ENCODE peak calls at places on chromosomes 7 and 10, in nine cellular contexts. One of them, this sample, is unnamed.
A peak's percentile ranks its signal among the peaks of the same experiment; 100 is the strongest.

GRCh38 chr7:50978633-50979215 is 196.0 kb upstream of the GRB10 start:
- DNase-seq in tibial artery: no peak
- DNase-seq in BE2C: no peak
- DNase-seq in Peyer's patch: no peak
- DNase-seq in A549: peak; percentile 36
- DNase-seq in GM23248: peak; percentile 8
- DNase-seq in tibial nerve: no peak
- DNase-seq in K562: no peak
- DNase-seq in testis: no peak
- DNase-seq in this sample: no peak

GRCh38 chr10:34764347-34764991 is 50.6 kb downstream of the PARD3 start:
- DNase-seq in Peyer's patch: no peak
- DNase-seq in tibial nerve: no peak
- DNase-seq in GM23248: no peak
- DNase-seq in testis: no peak
- DNase-seq in A549: no peak
- DNase-seq in BE2C: no peak
- DNase-seq in K562: no peak
- DNase-seq in tibial artery: no peak
- DNase-seq in this sample: no peak

GRCh38 chr7:128459394-128459878 is 3.8 kb downstream of the HILPDA start:
- DNase-seq in K562: peak; percentile 85
- DNase-seq in BE2C: peak; percentile 70
- DNase-seq in tibial nerve: peak; percentile 60
- DNase-seq in tibial artery: peak; percentile 79
- DNase-seq in GM23248: peak; percentile 81
- DNase-seq in A549: peak; percentile 82
- DNase-seq in testis: peak; percentile 85
- DNase-seq in Peyer's patch: peak; percentile 54
- DNase-seq in this sample: peak; percentile 51

GRCh38 chr7:30778246-30779025 is 7.2 kb downstream of the MINDY4 start:
- DNase-seq in BE2C: no peak
- DNase-seq in tibial nerve: no peak
- DNase-seq in GM23248: peak; percentile 30
- DNase-seq in K562: no peak
- DNase-seq in A549: no peak
- DNase-seq in Peyer's patch: no peak
- DNase-seq in testis: no peak
- DNase-seq in tibial artery: no peak
- DNase-seq in this sample: no peak

GRCh38 chr7:46468753-46469356 is 547.8 kb upstream of the IGFBP3 start:
- DNase-seq in K562: peak; percentile 8
- DNase-seq in GM23248: peak; percentile 40
- DNase-seq in tibial artery: no peak
- DNase-seq in tibial nerve: no peak
- DNase-seq in testis: peak; percentile 14
- DNase-seq in Peyer's patch: no peak
- DNase-seq in A549: no peak
- DNase-seq in BE2C: peak; percentile 15
- DNase-seq in this sample: no peak

GRCh38 chr7:98617051-98617959 is at the start of gene NPTX2:
- DNase-seq in A549: no peak
- DNase-seq in K562: no peak
- DNase-seq in GM23248: peak; percentile 42
- DNase-seq in Peyer's patch: peak; percentile 70
- DNase-seq in tibial nerve: no peak
- DNase-seq in BE2C: peak; percentile 75
- DNase-seq in testis: peak; percentile 93
- DNase-seq in tibial artery: peak; percentile 76
- DNase-seq in this sample: peak; percentile 87

GRCh38 chr10:85614981-85615380 is 751.6 kb downstream of the GRID1 start:
- DNase-seq in K562: no peak
- DNase-seq in BE2C: no peak
- DNase-seq in tibial nerve: no peak
- DNase-seq in Peyer's patch: no peak
- DNase-seq in A549: no peak
- DNase-seq in testis: no peak
- DNase-seq in tibial artery: no peak
- DNase-seq in GM23248: no peak
- DNase-seq in this sample: no peak

GRCh38 chr7:155002411-155003214 is at the start of gene PAXIP1:
- DNase-seq in K562: peak; percentile 94
- DNase-seq in GM23248: peak; percentile 64
- DNase-seq in Peyer's patch: peak; percentile 68
- DNase-seq in BE2C: peak; percentile 72
- DNase-seq in A549: peak; percentile 24
- DNase-seq in tibial artery: peak; percentile 66
- DNase-seq in testis: peak; percentile 40
- DNase-seq in tibial nerve: no peak
- DNase-seq in this sample: peak; percentile 86

GRCh38 chr7:33710608-33711007 is 194.7 kb upstream of the BMPER start:
- DNase-seq in K562: no peak
- DNase-seq in tibial artery: no peak
- DNase-seq in BE2C: no peak
- DNase-seq in GM23248: peak; percentile 58
- DNase-seq in testis: no peak
- DNase-seq in Peyer's patch: no peak
- DNase-seq in A549: no peak
- DNase-seq in tibial nerve: no peak
- DNase-seq in this sample: no peak

GRCh38 chr7:134120405-134120804 is 6.7 kb upstream of the LRGUK start:
- DNase-seq in tibial nerve: no peak
- DNase-seq in GM23248: no peak
- DNase-seq in BE2C: no peak
- DNase-seq in tibial artery: no peak
- DNase-seq in testis: no peak
- DNase-seq in K562: no peak
- DNase-seq in A549: no peak
- DNase-seq in Peyer's patch: no peak
- DNase-seq in this sample: no peak

GRCh38 chr10:130255777-130256176 is 119.6 kb downstream of the GLRX3 start:
- DNase-seq in tibial artery: no peak
- DNase-seq in K562: no peak
- DNase-seq in testis: no peak
- DNase-seq in BE2C: no peak
- DNase-seq in tibial nerve: no peak
- DNase-seq in Peyer's patch: no peak
- DNase-seq in GM23248: no peak
- DNase-seq in A549: no peak
- DNase-seq in this sample: no peak
- H3K9me3 ChIP-seq in tibial artery: no peaks in the 10 kb centered on the region
- H3K9me3 ChIP-seq in K562: no peaks in the 10 kb centered on the region
- H3K9me3 ChIP-seq in testis: no peaks in the 10 kb centered on the region
- H3K9me3 ChIP-seq in BE2C: no peaks in the 10 kb centered on the region
- H3K9me3 ChIP-seq in tibial nerve: peaks cover 7% of the 10 kb centered on the region
- H3K9me3 ChIP-seq in Peyer's patch: no peaks in the 10 kb centered on the region
- H3K9me3 ChIP-seq in GM23248: no peaks in the 10 kb centered on the region
- H3K9me3 ChIP-seq in A549: no peaks in the 10 kb centered on the region
- H3K9me3 ChIP-seq in this sample: no peaks in the 10 kb centered on the region

GRCh38 chr7:1537631-1538412 is 7.3 kb downstream of the MAFK start:
- DNase-seq in K562: peak; percentile 92
- DNase-seq in Peyer's patch: peak; percentile 74
- DNase-seq in testis: peak; percentile 95
- DNase-seq in tibial nerve: peak; percentile 93
- DNase-seq in GM23248: peak; percentile 91
- DNase-seq in BE2C: peak; percentile 86
- DNase-seq in tibial artery: peak; percentile 99
- DNase-seq in A549: peak; percentile 86
- DNase-seq in this sample: peak; percentile 99

GRCh38 chr7:1536768-1537630 is 6.5 kb downstream of the MAFK start:
- DNase-seq in GM23248: peak; percentile 100
- DNase-seq in K562: peak; percentile 71
- DNase-seq in A549: peak; percentile 90
- DNase-seq in Peyer's patch: peak; percentile 89
- DNase-seq in BE2C: peak; percentile 79
- DNase-seq in tibial artery: peak; percentile 99
- DNase-seq in tibial nerve: peak; percentile 92
- DNase-seq in testis: peak; percentile 96
- DNase-seq in this sample: peak; percentile 99

GRCh38 chr7:1535100-1535458 is 4.6 kb downstream of the MAFK start:
- DNase-seq in tibial artery: no peak
- DNase-seq in BE2C: no peak
- DNase-seq in Peyer's patch: no peak
- DNase-seq in testis: no peak
- DNase-seq in GM23248: no peak
- DNase-seq in A549: no peak
- DNase-seq in tibial nerve: no peak
- DNase-seq in K562: no peak
- DNase-seq in this sample: no peak

GRCh38 chr7:1535695-1536094 is 5.2 kb downstream of the MAFK start:
- DNase-seq in tibial artery: peak; percentile 73
- DNase-seq in testis: no peak
- DNase-seq in GM23248: no peak
- DNase-seq in BE2C: no peak
- DNase-seq in K562: no peak
- DNase-seq in Peyer's patch: no peak
- DNase-seq in tibial nerve: no peak
- DNase-seq in A549: no peak
- DNase-seq in this sample: no peak

DNA sequence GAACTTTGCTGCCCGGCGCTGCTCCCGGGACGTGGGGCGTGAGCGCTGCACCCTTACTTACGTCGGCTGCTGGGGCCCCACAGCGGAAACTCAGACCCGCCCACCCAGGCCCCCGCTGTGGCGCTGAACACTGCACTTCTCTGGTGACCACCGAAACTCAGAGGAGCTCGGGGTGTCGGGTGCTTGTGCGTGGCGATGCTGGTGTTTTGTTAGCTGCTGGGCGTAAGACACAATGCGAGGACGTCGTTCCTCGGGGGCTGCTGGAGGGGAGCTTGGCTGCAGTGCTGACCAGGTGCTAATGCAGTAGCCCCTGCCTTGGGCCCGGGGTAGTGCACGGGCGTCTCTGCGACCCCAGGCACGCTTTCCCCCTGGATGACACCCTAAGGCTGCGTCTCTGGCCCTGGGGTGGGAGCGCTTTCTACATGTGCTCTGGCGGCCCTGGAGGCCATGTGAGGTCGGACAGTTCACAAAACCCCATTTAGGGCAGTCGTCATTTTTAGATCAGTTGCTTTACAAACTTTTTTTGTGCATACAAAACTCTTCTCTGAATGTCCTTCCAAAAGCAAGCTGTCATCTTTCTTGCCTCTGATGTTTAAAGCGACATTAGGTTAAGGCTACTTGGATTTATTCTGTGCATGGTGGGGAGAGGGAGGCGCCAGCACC is 5.7 kb downstream of the MAFK start:
- DNase-seq in BE2C: no peak
- DNase-seq in K562: no peak
- DNase-seq in A549: no peak
- DNase-seq in Peyer's patch: no peak
- DNase-seq in tibial artery: peak; percentile 76
- DNase-seq in GM23248: no peak
- DNase-seq in tibial nerve: no peak
- DNase-seq in testis: no peak
- DNase-seq in this sample: no peak
- H3K4me1 ChIP-seq in BE2C: peaks cover 24% of the 10 kb centered on the region
- H3K4me1 ChIP-seq in K562: peaks cover 45% of the 10 kb centered on the region
- H3K4me1 ChIP-seq in A549: peaks cover 66% of the 10 kb centered on the region
- H3K4me1 ChIP-seq in Peyer's patch: peaks cover 59% of the 10 kb centered on the region
- H3K4me1 ChIP-seq in tibial artery: peaks cover 54% of the 10 kb centered on the region
- H3K4me1 ChIP-seq in GM23248: peaks cover 40% of the 10 kb centered on the region
- H3K4me1 ChIP-seq in tibial nerve: no peaks in the 10 kb centered on the region
- H3K4me1 ChIP-seq in testis: peaks cover 40% of the 10 kb centered on the region
- H3K4me1 ChIP-seq in this sample: peaks cover 74% of the 10 kb centered on the region

GRCh38 chr7:5064391-5065106 is 18.9 kb downstream of the RBAK start:
- DNase-seq in tibial nerve: no peak
- DNase-seq in A549: no peak
- DNase-seq in testis: no peak
- DNase-seq in BE2C: no peak
- DNase-seq in K562: no peak
- DNase-seq in tibial artery: no peak
- DNase-seq in GM23248: peak; percentile 35
- DNase-seq in Peyer's patch: no peak
- DNase-seq in this sample: peak; percentile 32
- H3K9me3 ChIP-seq in tibial nerve: peaks cover 100% of the 10 kb centered on the region
- H3K9me3 ChIP-seq in A549: peaks cover 98% of the 10 kb centered on the region
- H3K9me3 ChIP-seq in testis: no peaks in the 10 kb centered on the region
- H3K9me3 ChIP-seq in BE2C: peaks cover 7% of the 10 kb centered on the region
- H3K9me3 ChIP-seq in K562: peaks cover 74% of the 10 kb centered on the region
- H3K9me3 ChIP-seq in tibial artery: peaks cover 92% of the 10 kb centered on the region
- H3K9me3 ChIP-seq in GM23248: peaks cover 41% of the 10 kb centered on the region
- H3K9me3 ChIP-seq in Peyer's patch: no peaks in the 10 kb centered on the region
- H3K9me3 ChIP-seq in this sample: peaks cover 46% of the 10 kb centered on the region

GRCh38 chr10:70441877-70442205 is 360 bp upstream of the NODAL start:
- DNase-seq in tibial artery: no peak
- DNase-seq in BE2C: no peak
- DNase-seq in tibial nerve: no peak
- DNase-seq in K562: no peak
- DNase-seq in testis: no peak
- DNase-seq in A549: no peak
- DNase-seq in Peyer's patch: no peak
- DNase-seq in GM23248: no peak
- DNase-seq in this sample: no peak

GRCh38 chr10:70442332-70442988 is 979 bp upstream of the NODAL start:
- DNase-seq in tibial nerve: no peak
- DNase-seq in GM23248: no peak
- DNase-seq in K562: no peak
- DNase-seq in BE2C: no peak
- DNase-seq in tibial artery: no peak
- DNase-seq in testis: no peak
- DNase-seq in A549: no peak
- DNase-seq in Peyer's patch: no peak
- DNase-seq in this sample: no peak

GRCh38 chr10:70448236-70448635 is 6.8 kb upstream of the NODAL start:
- DNase-seq in BE2C: no peak
- DNase-seq in tibial artery: no peak
- DNase-seq in A549: no peak
- DNase-seq in tibial nerve: no peak
- DNase-seq in GM23248: no peak
- DNase-seq in Peyer's patch: no peak
- DNase-seq in K562: no peak
- DNase-seq in testis: no peak
- DNase-seq in this sample: no peak

GRCh38 chr10:70444613-70445222 is 3.2 kb upstream of the NODAL start:
- DNase-seq in BE2C: no peak
- DNase-seq in GM23248: no peak
- DNase-seq in K562: no peak
- DNase-seq in tibial nerve: no peak
- DNase-seq in tibial artery: no peak
- DNase-seq in A549: no peak
- DNase-seq in Peyer's patch: no peak
- DNase-seq in testis: no peak
- DNase-seq in this sample: no peak

DNA sequence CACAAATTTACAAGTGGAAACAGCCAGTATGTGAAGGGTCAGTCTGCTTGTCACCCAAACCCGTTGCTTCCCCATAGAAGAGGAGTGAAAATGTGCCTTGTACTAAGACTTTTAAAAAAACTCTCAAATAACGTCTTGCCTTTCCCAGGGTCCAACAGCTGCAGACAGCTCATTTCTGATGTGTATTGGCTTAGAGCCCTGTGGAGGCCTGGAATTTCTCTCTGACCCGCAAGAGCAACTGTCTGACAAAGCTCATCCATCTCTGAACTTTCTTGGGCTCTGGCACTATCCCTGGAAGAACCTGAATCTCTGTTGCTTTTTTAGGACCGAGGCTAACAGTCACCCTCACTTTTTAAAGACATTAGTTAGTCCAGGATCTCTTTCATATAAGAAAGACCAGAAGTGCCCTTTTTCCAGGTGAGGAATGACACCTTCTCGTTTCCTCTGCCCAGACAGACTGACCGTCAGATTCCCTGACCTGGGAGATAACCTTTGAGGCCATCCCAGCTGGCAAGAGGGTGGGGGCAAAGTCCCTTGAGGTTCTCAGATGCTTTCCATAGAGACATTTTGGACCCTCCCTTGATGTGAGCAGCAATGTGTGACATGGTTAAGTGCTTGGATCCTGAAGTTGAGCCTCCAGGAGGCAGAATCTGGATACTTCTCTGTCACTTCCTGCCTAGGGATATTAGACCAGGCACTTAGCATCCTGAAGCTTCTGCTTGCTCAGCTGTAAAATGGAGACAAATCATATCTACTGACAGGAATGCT is 4.4 kb upstream of the NODAL start:
- DNase-seq in GM23248: peak; percentile 36
- DNase-seq in tibial artery: no peak
- DNase-seq in K562: no peak
- DNase-seq in A549: no peak
- DNase-seq in BE2C: no peak
- DNase-seq in tibial nerve: no peak
- DNase-seq in testis: no peak
- DNase-seq in Peyer's patch: no peak
- DNase-seq in this sample: no peak
- H3K4me1 ChIP-seq in GM23248: no peaks in the 10 kb centered on the region
- H3K4me1 ChIP-seq in tibial artery: peaks cover 7% of the 10 kb centered on the region
- H3K4me1 ChIP-seq in K562: no peaks in the 10 kb centered on the region
- H3K4me1 ChIP-seq in A549: no peaks in the 10 kb centered on the region
- H3K4me1 ChIP-seq in BE2C: no peaks in the 10 kb centered on the region
- H3K4me1 ChIP-seq in tibial nerve: no peaks in the 10 kb centered on the region
- H3K4me1 ChIP-seq in testis: peaks cover 7% of the 10 kb centered on the region
- H3K4me1 ChIP-seq in Peyer's patch: peaks cover 13% of the 10 kb centered on the region
- H3K4me1 ChIP-seq in this sample: peaks cover 6% of the 10 kb centered on the region